ENCODE peak calls at places on chromosomes 11 and 22, in seven cellular contexts. One of them, this sample, is unnamed.

GRCh38 chr22:46738642-46738960 is 549 bp upstream of the CERK start:
- DNase-seq in body of pancreas: no peak
- DNase-seq in ovary: no peak
- DNase-seq in A549: no peak
- DNase-seq in IMR-90: no peak
- DNase-seq in uterus: peak
- DNase-seq in spleen: no peak
- DNase-seq in this sample: no peak

GRCh38 chr11:20048246-20048645 is 112.0 kb downstream of the DBX1 start:
- DNase-seq in ovary: no peak
- DNase-seq in IMR-90: peak
- DNase-seq in uterus: no peak
- DNase-seq in A549: no peak
- DNase-seq in body of pancreas: no peak
- DNase-seq in spleen: no peak
- DNase-seq in this sample: no peak

GRCh38 chr11:71999360-71999759 is 651 bp downstream of the IL18BP start:
- DNase-seq in uterus: peak
- DNase-seq in ovary: peak
- DNase-seq in body of pancreas: no peak
- DNase-seq in A549: no peak
- DNase-seq in spleen: no peak
- DNase-seq in IMR-90: peak
- DNase-seq in this sample: no peak

GRCh38 chr11:32838505-32839274 is 9.0 kb downstream of the PRRG4 start:
- DNase-seq in ovary: no peak
- DNase-seq in uterus: no peak
- DNase-seq in IMR-90: no peak
- DNase-seq in spleen: no peak
- DNase-seq in A549: peak
- DNase-seq in body of pancreas: no peak
- DNase-seq in this sample: no peak

GRCh38 chr11:119130662-119131061 is 9.3 kb downstream of the HINFP start:
- DNase-seq in uterus: no peak
- DNase-seq in ovary: no peak
- DNase-seq in IMR-90: peak
- DNase-seq in spleen: no peak
- DNase-seq in body of pancreas: no peak
- DNase-seq in A549: no peak
- DNase-seq in this sample: no peak

GRCh38 chr11:78196661-78197091 is 8.0 kb downstream of the USP35 start:
- DNase-seq in spleen: peak
- DNase-seq in body of pancreas: peak
- DNase-seq in uterus: no peak
- DNase-seq in ovary: no peak
- DNase-seq in IMR-90: no peak
- DNase-seq in A549: no peak
- DNase-seq in this sample: no peak

GRCh38 chr11:42407379-42407778 is 904.4 kb upstream of the API5 start:
- DNase-seq in ovary: no peak
- DNase-seq in A549: no peak
- DNase-seq in body of pancreas: peak
- DNase-seq in uterus: no peak
- DNase-seq in IMR-90: no peak
- DNase-seq in spleen: no peak
- DNase-seq in this sample: no peak

GRCh38 chr22:36486619-36487384 is 5.4 kb upstream of the TXN2 start:
- DNase-seq in A549: peak
- DNase-seq in IMR-90: peak
- DNase-seq in body of pancreas: peak
- DNase-seq in spleen: no peak
- DNase-seq in ovary: no peak
- DNase-seq in uterus: no peak
- DNase-seq in this sample: peak

GRCh38 chr11:15816996-15817395 is 539.4 kb downstream of the SOX6 start:
- DNase-seq in uterus: no peak
- DNase-seq in body of pancreas: no peak
- DNase-seq in spleen: no peak
- DNase-seq in IMR-90: peak
- DNase-seq in ovary: no peak
- DNase-seq in A549: no peak
- DNase-seq in this sample: no peak

GRCh38 chr22:33747576-33748180 is 172.6 kb downstream of the LARGE1 start:
- DNase-seq in uterus: no peak
- DNase-seq in A549: peak
- DNase-seq in ovary: no peak
- DNase-seq in body of pancreas: peak
- DNase-seq in spleen: no peak
- DNase-seq in IMR-90: no peak
- DNase-seq in this sample: peak

GRCh38 chr11:93477684-93478234 is 65.4 kb downstream of the SMCO4 start:
- DNase-seq in body of pancreas: no peak
- DNase-seq in A549: no peak
- DNase-seq in IMR-90: peak
- DNase-seq in ovary: no peak
- DNase-seq in uterus: no peak
- DNase-seq in spleen: no peak
- DNase-seq in this sample: no peak

GRCh38 chr11:69734841-69735240 is 31.0 kb upstream of the FGF19 start:
- DNase-seq in IMR-90: no peak
- DNase-seq in uterus: no peak
- DNase-seq in spleen: no peak
- DNase-seq in body of pancreas: no peak
- DNase-seq in A549: no peak
- DNase-seq in ovary: no peak
- DNase-seq in this sample: no peak

GRCh38 chr11:15127341-15127740 is 12.6 kb downstream of the INSC start:
- DNase-seq in A549: no peak
- DNase-seq in uterus: no peak
- DNase-seq in ovary: no peak
- DNase-seq in spleen: no peak
- DNase-seq in body of pancreas: no peak
- DNase-seq in IMR-90: peak
- DNase-seq in this sample: no peak

GRCh38 chr22:24161909-24162308 is 19.4 kb upstream of the SUSD2 start:
- DNase-seq in uterus: no peak
- DNase-seq in IMR-90: no peak
- DNase-seq in ovary: no peak
- DNase-seq in spleen: no peak
- DNase-seq in A549: no peak
- DNase-seq in body of pancreas: peak
- DNase-seq in this sample: no peak

GRCh38 chr11:120064341-120064740 is 73.6 kb downstream of the TRIM29 start:
- DNase-seq in spleen: no peak
- DNase-seq in ovary: no peak
- DNase-seq in A549: no peak
- DNase-seq in uterus: no peak
- DNase-seq in IMR-90: no peak
- DNase-seq in body of pancreas: no peak
- DNase-seq in this sample: no peak

GRCh38 chr11:45045692-45046471 is 95.2 kb upstream of the TP53I11 start:
- DNase-seq in ovary: peak
- DNase-seq in A549: peak
- DNase-seq in body of pancreas: peak
- DNase-seq in spleen: peak
- DNase-seq in uterus: peak
- DNase-seq in IMR-90: peak
- DNase-seq in this sample: peak

GRCh38 chr11:91691872-91692271 is 532.7 kb upstream of the FAT3 start:
- DNase-seq in spleen: no peak
- DNase-seq in IMR-90: no peak
- DNase-seq in A549: no peak
- DNase-seq in ovary: no peak
- DNase-seq in body of pancreas: no peak
- DNase-seq in uterus: no peak
- DNase-seq in this sample: no peak

GRCh38 chr22:48850658-48851287 is 976.9 kb downstream of the BRD1 start:
- DNase-seq in ovary: no peak
- DNase-seq in IMR-90: no peak
- DNase-seq in uterus: no peak
- DNase-seq in body of pancreas: no peak
- DNase-seq in spleen: peak
- DNase-seq in A549: no peak
- DNase-seq in this sample: no peak

GRCh38 chr22:42897960-42898359 is 40.9 kb upstream of the ARFGAP3 start:
- DNase-seq in IMR-90: no peak
- DNase-seq in ovary: no peak
- DNase-seq in A549: no peak
- DNase-seq in body of pancreas: peak
- DNase-seq in uterus: no peak
- DNase-seq in spleen: no peak
- DNase-seq in this sample: no peak

DNA sequence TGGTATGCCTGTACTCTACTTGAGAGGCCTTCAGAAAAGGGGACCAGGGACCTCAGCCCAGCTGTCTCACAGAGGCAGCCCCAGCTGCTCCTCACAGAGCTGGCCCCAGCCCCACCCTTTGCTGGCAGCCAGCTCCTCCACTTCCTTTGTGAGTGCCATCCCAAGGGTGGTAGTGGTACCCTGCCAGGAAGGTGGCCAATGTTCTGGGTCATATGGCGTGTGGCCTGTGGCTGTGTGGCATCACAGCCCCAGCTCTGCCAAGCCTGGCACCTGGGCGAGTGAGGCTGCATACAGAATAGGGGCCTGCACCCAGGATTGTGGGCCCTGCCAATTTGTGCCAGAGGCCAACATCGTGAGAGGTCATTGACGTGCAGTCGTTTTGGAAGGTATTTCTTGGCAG is 10.7 kb downstream of the TUB start:
- DNase-seq in ovary: no peak
- DNase-seq in uterus: no peak
- DNase-seq in spleen: peak
- DNase-seq in A549: no peak
- DNase-seq in body of pancreas: no peak
- DNase-seq in IMR-90: no peak
- DNase-seq in this sample: no peak
- H3K27ac ChIP-seq in ovary: no peak
- H3K27ac ChIP-seq in uterus: no peak
- H3K27ac ChIP-seq in spleen: no peak
- H3K27ac ChIP-seq in A549: no peak
- H3K27ac ChIP-seq in body of pancreas: no peak
- H3K27ac ChIP-seq in IMR-90: no peak
- H3K27ac ChIP-seq in this sample: no peak

DNA sequence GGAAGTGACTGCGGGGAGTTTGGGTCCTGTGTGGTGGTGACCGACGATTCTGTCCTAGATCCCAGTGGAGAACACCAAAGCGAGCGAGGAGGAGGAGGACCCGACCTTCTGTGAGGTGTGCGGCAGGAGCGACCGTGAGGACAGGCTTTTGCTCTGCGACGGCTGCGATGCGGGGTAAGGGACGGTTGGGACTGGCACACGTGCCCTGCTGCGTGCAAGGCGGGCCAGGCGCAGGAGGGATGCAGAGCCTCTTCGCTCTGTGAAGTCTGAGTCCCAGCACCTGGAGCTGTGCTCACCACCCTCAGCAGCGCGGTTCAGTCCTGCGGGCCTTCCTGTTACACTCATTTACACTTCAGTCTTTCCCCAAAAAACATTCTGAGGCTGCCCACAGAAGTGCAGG is 16.2 kb downstream of the PHRF1 start:
- DNase-seq in body of pancreas: no peak
- DNase-seq in ovary: no peak
- DNase-seq in IMR-90: no peak
- DNase-seq in uterus: no peak
- DNase-seq in A549: no peak
- DNase-seq in spleen: no peak
- DNase-seq in this sample: no peak
- TF ChIP-seq POLR2A in body of pancreas: no peak
- TF ChIP-seq POLR2A in ovary: no peak
- TF ChIP-seq POLR2A in IMR-90: no peak
- TF ChIP-seq POLR2A in uterus: no peak
- TF ChIP-seq POLR2A in A549: no peak
- TF ChIP-seq POLR2A in spleen: no peak
- TF ChIP-seq POLR2A in this sample: no peak

GRCh38 chr11:2893935-2894334 is 8.4 kb upstream of the CDKN1C start:
- DNase-seq in IMR-90: no peak
- DNase-seq in body of pancreas: no peak
- DNase-seq in uterus: no peak
- DNase-seq in A549: no peak
- DNase-seq in spleen: no peak
- DNase-seq in ovary: no peak
- DNase-seq in this sample: no peak

GRCh38 chr11:2893021-2893528 is 7.5 kb upstream of the CDKN1C start:
- DNase-seq in A549: no peak
- DNase-seq in uterus: no peak
- DNase-seq in ovary: no peak
- DNase-seq in spleen: no peak
- DNase-seq in IMR-90: no peak
- DNase-seq in body of pancreas: no peak
- DNase-seq in this sample: no peak

GRCh38 chr11:2898366-2899079 is 12.9 kb upstream of the CDKN1C start:
- DNase-seq in IMR-90: peak
- DNase-seq in spleen: peak
- DNase-seq in A549: peak
- DNase-seq in ovary: no peak
- DNase-seq in uterus: no peak
- DNase-seq in body of pancreas: peak
- DNase-seq in this sample: peak

GRCh38 chr11:2897048-2897447 is 11.5 kb upstream of the CDKN1C start:
- DNase-seq in IMR-90: no peak
- DNase-seq in spleen: no peak
- DNase-seq in uterus: no peak
- DNase-seq in A549: no peak
- DNase-seq in body of pancreas: no peak
- DNase-seq in ovary: no peak
- DNase-seq in this sample: no peak

GRCh38 chr11:2896047-2896446 is 10.5 kb upstream of the CDKN1C start:
- DNase-seq in spleen: no peak
- DNase-seq in uterus: no peak
- DNase-seq in body of pancreas: no peak
- DNase-seq in ovary: no peak
- DNase-seq in A549: no peak
- DNase-seq in IMR-90: no peak
- DNase-seq in this sample: no peak
- H3K27ac ChIP-seq in spleen: no peak
- H3K27ac ChIP-seq in uterus: no peak
- H3K27ac ChIP-seq in body of pancreas: no peak
- H3K27ac ChIP-seq in ovary: no peak
- H3K27ac ChIP-seq in A549: no peak
- H3K27ac ChIP-seq in IMR-90: no peak
- H3K27ac ChIP-seq in this sample: no peak

DNA sequence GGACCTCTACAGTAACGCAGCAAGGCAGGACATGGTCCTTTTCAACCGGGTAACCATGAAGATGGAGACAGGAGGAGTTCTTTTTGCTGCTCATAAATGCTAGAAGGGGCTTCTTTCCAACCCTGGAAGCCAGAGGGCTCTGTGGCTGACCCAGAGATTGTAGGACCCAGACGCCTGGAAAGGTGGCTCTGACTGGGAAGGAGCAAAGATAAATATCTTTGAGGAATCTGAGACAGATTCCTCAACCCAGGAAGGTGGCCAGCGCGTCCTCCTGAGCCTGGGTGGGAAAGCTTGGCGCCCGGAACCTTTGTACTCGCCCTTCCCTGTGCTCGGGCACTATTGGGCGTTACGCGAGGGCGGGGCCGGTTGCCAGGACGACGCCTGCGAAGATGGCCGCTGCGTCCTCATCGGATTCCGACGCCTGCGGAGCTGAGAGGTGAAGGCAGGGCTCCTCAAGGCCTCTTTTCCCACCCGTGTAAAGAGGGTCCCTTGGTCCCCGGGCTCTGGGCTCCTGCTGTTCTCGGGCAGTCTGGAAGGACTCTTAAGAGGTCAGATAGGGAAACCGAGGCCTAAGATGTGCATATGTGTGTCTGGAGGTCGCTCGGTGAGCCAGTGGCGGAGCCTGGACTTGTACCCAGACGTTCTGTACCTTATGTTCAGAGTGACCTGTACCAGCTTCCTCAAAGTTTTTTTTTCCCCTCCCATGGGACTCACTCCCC is at the start of gene BBS1:
- DNase-seq in ovary: peak
- DNase-seq in IMR-90: peak
- DNase-seq in body of pancreas: peak
- DNase-seq in uterus: peak
- DNase-seq in A549: peak
- DNase-seq in spleen: peak
- DNase-seq in this sample: peak
- TF ChIP-seq POLR2A in ovary: peak
- TF ChIP-seq POLR2A in IMR-90: no peak
- TF ChIP-seq POLR2A in body of pancreas: peak
- TF ChIP-seq POLR2A in uterus: no peak
- TF ChIP-seq POLR2A in A549: peak
- TF ChIP-seq POLR2A in spleen: no peak
- TF ChIP-seq POLR2A in this sample: no peak